ENCODE peak calls at places on chromosomes 2 and 18, in four cellular contexts. Z is astrocyte of the cerebellum; S is stimulated activated CD4-positive, alpha-beta T cell treated with anti-CD3 and anti-CD28 coated beads, TNF-alpha, amount 100 ng/mL, for 48 hours; A is NCI-H1930. X is an unnamed sample.

GRCh38 chr2:118251427-118251826 is 163.2 kb downstream of the INSIG2 start:
- DNase-seq in A (no peak), Z (no peak), S (no peak), X (no peak)

GRCh38 chr2:46350030-46350699 is 53.0 kb downstream of the EPAS1 start:
- DNase-seq in Z (no peak), A (no peak), S (no peak), X (no peak)

GRCh38 chr18:67520276-67521035 is 3.9 kb upstream of the DSEL start:
- DNase-seq in S (no peak), A (no peak), Z (peak), X (no peak)

GRCh38 chr2:72581560-72582181 is 244.2 kb downstream of the EXOC6B start:
- DNase-seq in A (no peak), S (no peak), Z (no peak), X (no peak)

GRCh38 chr2:68238955-68239822 is 13.1 kb downstream of the PPP3R1 start:
- DNase-seq in A (no peak), Z (no peak), S (no peak), X (no peak)

GRCh38 chr2:64311948-64312621 is 141.9 kb upstream of the LGALSL start:
- DNase-seq in A (no peak), S (no peak), Z (peak), X (peak)

GRCh38 chr2:64979744-64980143 is 9.5 kb upstream of the SLC1A4 start:
- DNase-seq in S (no peak), Z (no peak), A (no peak), X (no peak)

GRCh38 chr2:33437297-33437696 is 39.2 kb upstream of the RASGRP3 start:
- DNase-seq in A (no peak), S (no peak), Z (peak), X (no peak)

GRCh38 chr2:222268311-222268980 is 30.4 kb downstream of the PAX3 start:
- DNase-seq in A (no peak), S (no peak), Z (no peak), X (no peak)

GRCh38 chr2:120539937-120540718 is 194.2 kb downstream of the INHBB start:
- DNase-seq in S (no peak), A (no peak), Z (peak), X (no peak)

GRCh38 chr2:121897335-121897970 is 142.0 kb downstream of the TSN start:
- DNase-seq in A (peak), S (no peak), Z (no peak), X (peak)

GRCh38 chr2:162113771-162114168 is 38.3 kb downstream of the GCG start:
- DNase-seq in S (no peak), Z (no peak), A (no peak), X (no peak)

GRCh38 chr2:224039080-224039769 is at the start of gene SERPINE2:
- DNase-seq in A (peak), Z (no peak), S (no peak), X (no peak)

GRCh38 chr2:88538362-88538917 is 85.9 kb upstream of the FOXI3 start:
- DNase-seq in S (no peak), Z (no peak), A (no peak), X (no peak)

GRCh38 chr2:234673501-234673900 is 176.6 kb upstream of the ARL4C start:
- DNase-seq in A (no peak), S (no peak), Z (no peak), X (no peak)

GRCh38 chr2:69567157-69567908 is 76.2 kb downstream of the AAK1 start:
- DNase-seq in Z (no peak), S (no peak), A (no peak), X (no peak)

GRCh38 chr2:240619506-240620148 is 5.7 kb upstream of the GPR35 start:
- DNase-seq in S (no peak), A (no peak), Z (no peak), X (no peak)

GRCh38 chr2:86213699-86214502 is 14.6 kb downstream of the MRPL35 start:
- DNase-seq in Z (no peak), A (no peak), S (no peak), X (no peak)

GRCh38 chr18:21851327-21851961 is 110.9 kb downstream of the MIB1 start:
- DNase-seq in Z (no peak), S (no peak), A (no peak), X (peak)

GRCh38 chr2:32926708-32927084 is 20.1 kb upstream of the LTBP1 start:
- DNase-seq in Z (no peak), S (no peak), A (no peak), X (no peak)

GRCh38 chr2:128316777-128317185 is 1.9 kb downstream of the HS6ST1 start:
- DNase-seq in S (no peak), A (no peak), Z (no peak), X (no peak)

GRCh38 chr2:127384529-127384928 is 3.2 kb downstream of the MAP3K2 start:
- DNase-seq in Z (no peak), A (no peak), S (no peak), X (no peak)

GRCh38 chr18:1393929-1394328 is 489.3 kb downstream of the ADCYAP1 start:
- DNase-seq in S (no peak), A (no peak), Z (no peak), X (no peak)

GRCh38 chr2:137677466-137677865 is 286.8 kb upstream of the HNMT start:
- DNase-seq in Z (no peak), A (no peak), S (no peak), X (no peak)

GRCh38 chr2:42618972-42619371 is 50.5 kb downstream of the MTA3 start:
- DNase-seq in Z (no peak), S (no peak), A (no peak), X (no peak)

GRCh38 chr18:80023173-80023572 is 11.1 kb upstream of the RBFA start:
- DNase-seq in A (no peak), Z (no peak), S (no peak), X (peak)

GRCh38 chr2:112343827-112344585 is 68.6 kb downstream of the ZC3H6 start:
- DNase-seq in S (no peak), Z (no peak), A (no peak), X (no peak)

GRCh38 chr2:190759749-190760213 is 110.9 kb downstream of the NAB1 start:
- DNase-seq in Z (peak), S (no peak), A (no peak), X (no peak)

GRCh38 chr2:31302940-31303563 is 69.1 kb downstream of the EHD3 start:
- DNase-seq in Z (no peak), A (no peak), S (no peak), X (no peak)

GRCh38 chr2:102618452-102619413 is 620 bp upstream of the SLC9A2 start:
- DNase-seq in A (peak), Z (no peak), S (peak), X (no peak)

GRCh38 chr2:215664847-215665525 is 229.1 kb upstream of the FN1 start:
- DNase-seq in S (no peak), Z (peak), A (no peak), X (no peak)